ENCODE peak calls at places on chromosomes 4 and X, in six cellular contexts. One of them, this sample, is unnamed.

GRCh38 chrX:132662844-132663243 is 174.0 kb upstream of the MBNL3 start:
- DNase-seq in SK-N-SH: no peak
- DNase-seq in dorsolateral prefrontal cortex: no peak
- DNase-seq in left ventricle myocardium inferior: no peak
- DNase-seq in fibroblast of lung: no peak
- DNase-seq in PC-9: no peak
- DNase-seq in this sample: no peak

GRCh38 chr4:133147922-133148689 is 988 bp upstream of the PCDH10 start:
- DNase-seq in SK-N-SH: peak; percentile 46
- DNase-seq in dorsolateral prefrontal cortex: peak; percentile 62
- DNase-seq in left ventricle myocardium inferior: no peak
- DNase-seq in fibroblast of lung: peak; percentile 73
- DNase-seq in PC-9: no peak
- DNase-seq in this sample: peak; percentile 82

GRCh38 chrX:39689374-39690104 is 408.2 kb downstream of the BCOR start:
- DNase-seq in SK-N-SH: peak; percentile 73
- DNase-seq in dorsolateral prefrontal cortex: no peak
- DNase-seq in left ventricle myocardium inferior: no peak
- DNase-seq in fibroblast of lung: no peak
- DNase-seq in PC-9: no peak
- DNase-seq in this sample: peak; percentile 84

GRCh38 chrX:152822383-152823086 is 8.0 kb downstream of the CETN2 start:
- DNase-seq in SK-N-SH: no peak
- DNase-seq in dorsolateral prefrontal cortex: no peak
- DNase-seq in left ventricle myocardium inferior: no peak
- DNase-seq in fibroblast of lung: no peak
- DNase-seq in PC-9: no peak
- DNase-seq in this sample: no peak

GRCh38 chrX:153560000-153560399 is 38.9 kb downstream of the CCNQ start:
- DNase-seq in SK-N-SH: no peak
- DNase-seq in dorsolateral prefrontal cortex: no peak
- DNase-seq in left ventricle myocardium inferior: peak; percentile 27
- DNase-seq in fibroblast of lung: peak; percentile 6
- DNase-seq in PC-9: no peak
- DNase-seq in this sample: no peak

GRCh38 chr4:140937866-140938265 is 181.7 kb upstream of the TBC1D9 start:
- DNase-seq in SK-N-SH: peak; percentile 58
- DNase-seq in dorsolateral prefrontal cortex: no peak
- DNase-seq in left ventricle myocardium inferior: no peak
- DNase-seq in fibroblast of lung: peak; percentile 29
- DNase-seq in PC-9: no peak
- DNase-seq in this sample: no peak

GRCh38 chr4:168386002-168386401 is 67.5 kb upstream of the DDX60 start:
- DNase-seq in SK-N-SH: no peak
- DNase-seq in dorsolateral prefrontal cortex: no peak
- DNase-seq in left ventricle myocardium inferior: no peak
- DNase-seq in fibroblast of lung: no peak
- DNase-seq in PC-9: no peak
- DNase-seq in this sample: no peak

GRCh38 chr4:38523524-38524448 is 140.2 kb upstream of the KLF3 start:
- DNase-seq in SK-N-SH: no peak
- DNase-seq in dorsolateral prefrontal cortex: no peak
- DNase-seq in left ventricle myocardium inferior: no peak
- DNase-seq in fibroblast of lung: no peak
- DNase-seq in PC-9: no peak
- DNase-seq in this sample: no peak

GRCh38 chr4:146545102-146545501 is 23.4 kb upstream of the SLC10A7 start:
- DNase-seq in SK-N-SH: peak; percentile 9
- DNase-seq in dorsolateral prefrontal cortex: no peak
- DNase-seq in left ventricle myocardium inferior: no peak
- DNase-seq in fibroblast of lung: peak; percentile 27
- DNase-seq in PC-9: no peak
- DNase-seq in this sample: peak; percentile 75

GRCh38 chr4:105170703-105171102 is 24.0 kb downstream of the TET2 start:
- DNase-seq in SK-N-SH: no peak
- DNase-seq in dorsolateral prefrontal cortex: no peak
- DNase-seq in left ventricle myocardium inferior: no peak
- DNase-seq in fibroblast of lung: no peak
- DNase-seq in PC-9: no peak
- DNase-seq in this sample: no peak

GRCh38 chrX:34528081-34528480 is 129.0 kb downstream of the TMEM47 start:
- DNase-seq in SK-N-SH: no peak
- DNase-seq in dorsolateral prefrontal cortex: no peak
- DNase-seq in left ventricle myocardium inferior: no peak
- DNase-seq in fibroblast of lung: no peak
- DNase-seq in PC-9: no peak
- DNase-seq in this sample: no peak

GRCh38 chr4:53592128-53592527 is 842 bp upstream of the LNX1 start:
- DNase-seq in SK-N-SH: no peak
- DNase-seq in dorsolateral prefrontal cortex: no peak
- DNase-seq in left ventricle myocardium inferior: no peak
- DNase-seq in fibroblast of lung: peak; percentile 14
- DNase-seq in PC-9: no peak
- DNase-seq in this sample: peak; percentile 69

GRCh38 chrX:76248901-76249300 is 76.0 kb downstream of the PBDC1 start:
- DNase-seq in SK-N-SH: no peak
- DNase-seq in dorsolateral prefrontal cortex: no peak
- DNase-seq in left ventricle myocardium inferior: no peak
- DNase-seq in fibroblast of lung: no peak
- DNase-seq in PC-9: no peak
- DNase-seq in this sample: no peak

GRCh38 chrX:142873214-142873613 is 152.5 kb upstream of the SPANXN4 start:
- DNase-seq in SK-N-SH: no peak
- DNase-seq in dorsolateral prefrontal cortex: no peak
- DNase-seq in left ventricle myocardium inferior: no peak
- DNase-seq in fibroblast of lung: no peak
- DNase-seq in PC-9: no peak
- DNase-seq in this sample: no peak

GRCh38 chr4:8005814-8006215 is 66.2 kb upstream of the AFAP1 start:
- DNase-seq in SK-N-SH: no peak
- DNase-seq in dorsolateral prefrontal cortex: no peak
- DNase-seq in left ventricle myocardium inferior: no peak
- DNase-seq in fibroblast of lung: no peak
- DNase-seq in PC-9: no peak
- DNase-seq in this sample: no peak

GRCh38 chr4:70830054-70830453 is 9.6 kb downstream of the GRSF1 start:
- DNase-seq in SK-N-SH: no peak
- DNase-seq in dorsolateral prefrontal cortex: no peak
- DNase-seq in left ventricle myocardium inferior: no peak
- DNase-seq in fibroblast of lung: no peak
- DNase-seq in PC-9: no peak
- DNase-seq in this sample: no peak

GRCh38 chrX:45344597-45344996 is 143.9 kb upstream of the DIPK2B start:
- DNase-seq in SK-N-SH: no peak
- DNase-seq in dorsolateral prefrontal cortex: no peak
- DNase-seq in left ventricle myocardium inferior: no peak
- DNase-seq in fibroblast of lung: peak; percentile 75
- DNase-seq in PC-9: no peak
- DNase-seq in this sample: no peak

GRCh38 chr4:100421356-100421978 is 96.4 kb downstream of the EMCN start:
- DNase-seq in SK-N-SH: peak; percentile 11
- DNase-seq in dorsolateral prefrontal cortex: no peak
- DNase-seq in left ventricle myocardium inferior: no peak
- DNase-seq in fibroblast of lung: peak; percentile 27
- DNase-seq in PC-9: no peak
- DNase-seq in this sample: no peak

GRCh38 chrX:63855896-63856295 is 70.9 kb upstream of the ARHGEF9 start:
- DNase-seq in SK-N-SH: no peak
- DNase-seq in dorsolateral prefrontal cortex: no peak
- DNase-seq in left ventricle myocardium inferior: no peak
- DNase-seq in fibroblast of lung: peak; percentile 1
- DNase-seq in PC-9: no peak
- DNase-seq in this sample: no peak

GRCh38 chr4:95729596-95729995 is 110.3 kb upstream of the PDHA2 start:
- DNase-seq in SK-N-SH: no peak
- DNase-seq in dorsolateral prefrontal cortex: no peak
- DNase-seq in left ventricle myocardium inferior: no peak
- DNase-seq in fibroblast of lung: no peak
- DNase-seq in PC-9: no peak
- DNase-seq in this sample: peak; percentile 66

GRCh38 chr4:55216871-55217635 is 91.7 kb upstream of the KDR start:
- DNase-seq in SK-N-SH: no peak
- DNase-seq in dorsolateral prefrontal cortex: no peak
- DNase-seq in left ventricle myocardium inferior: no peak
- DNase-seq in fibroblast of lung: no peak
- DNase-seq in PC-9: no peak
- DNase-seq in this sample: no peak

GRCh38 chr4:143458966-143459365 is 54.5 kb upstream of the SMARCA5 start:
- DNase-seq in SK-N-SH: no peak
- DNase-seq in dorsolateral prefrontal cortex: no peak
- DNase-seq in left ventricle myocardium inferior: no peak
- DNase-seq in fibroblast of lung: peak; percentile 14
- DNase-seq in PC-9: no peak
- DNase-seq in this sample: no peak

GRCh38 chr4:86398187-86398586 is 38.3 kb upstream of the MAPK10 start:
- DNase-seq in SK-N-SH: no peak
- DNase-seq in dorsolateral prefrontal cortex: no peak
- DNase-seq in left ventricle myocardium inferior: no peak
- DNase-seq in fibroblast of lung: no peak
- DNase-seq in PC-9: no peak
- DNase-seq in this sample: no peak

GRCh38 chr4:111020961-111021360 is 398.1 kb upstream of the PITX2 start:
- DNase-seq in SK-N-SH: no peak
- DNase-seq in dorsolateral prefrontal cortex: no peak
- DNase-seq in left ventricle myocardium inferior: no peak
- DNase-seq in fibroblast of lung: no peak
- DNase-seq in PC-9: no peak
- DNase-seq in this sample: peak; percentile 45

GRCh38 chr4:108113229-108113628 is 55.5 kb downstream of the LEF1 start:
- DNase-seq in SK-N-SH: no peak
- DNase-seq in dorsolateral prefrontal cortex: no peak
- DNase-seq in left ventricle myocardium inferior: no peak
- DNase-seq in fibroblast of lung: no peak
- DNase-seq in PC-9: no peak
- DNase-seq in this sample: no peak

GRCh38 chrX:106997611-106998010 is 2.4 kb downstream of the MORC4 start:
- DNase-seq in SK-N-SH: no peak
- DNase-seq in dorsolateral prefrontal cortex: no peak
- DNase-seq in left ventricle myocardium inferior: no peak
- DNase-seq in fibroblast of lung: no peak
- DNase-seq in PC-9: no peak
- DNase-seq in this sample: no peak

GRCh38 chrX:149993989-149994388 is 55.7 kb upstream of the EOLA2 start:
- DNase-seq in SK-N-SH: no peak
- DNase-seq in dorsolateral prefrontal cortex: no peak
- DNase-seq in left ventricle myocardium inferior: no peak
- DNase-seq in fibroblast of lung: no peak
- DNase-seq in PC-9: no peak
- DNase-seq in this sample: no peak

GRCh38 chr4:51943221-51943620 is 76.9 kb downstream of the LRRC66 start:
- DNase-seq in SK-N-SH: no peak
- DNase-seq in dorsolateral prefrontal cortex: no peak
- DNase-seq in left ventricle myocardium inferior: no peak
- DNase-seq in fibroblast of lung: no peak
- DNase-seq in PC-9: peak; percentile 38
- DNase-seq in this sample: no peak

GRCh38 chr4:153010137-153010536 is 74.0 kb downstream of the FHDC1 start:
- DNase-seq in SK-N-SH: no peak
- DNase-seq in dorsolateral prefrontal cortex: no peak
- DNase-seq in left ventricle myocardium inferior: no peak
- DNase-seq in fibroblast of lung: no peak
- DNase-seq in PC-9: no peak
- DNase-seq in this sample: no peak

GRCh38 chr4:78556655-78557054 is 5.1 kb downstream of the ANXA3 start:
- DNase-seq in SK-N-SH: no peak
- DNase-seq in dorsolateral prefrontal cortex: no peak
- DNase-seq in left ventricle myocardium inferior: no peak
- DNase-seq in fibroblast of lung: no peak
- DNase-seq in PC-9: peak; percentile 44
- DNase-seq in this sample: no peak
- H3K27ac ChIP-seq in SK-N-SH: no peak overlapping the region
- H3K27ac ChIP-seq in dorsolateral prefrontal cortex: no peak overlapping the region
- H3K27ac ChIP-seq in left ventricle myocardium inferior: peak overlapping the region; percentile 77
- H3K27ac ChIP-seq in fibroblast of lung: no peak overlapping the region
- H3K27ac ChIP-seq in PC-9: peak overlapping the region; percentile 31
- H3K27ac ChIP-seq in this sample: no peak overlapping the region

DNA sequence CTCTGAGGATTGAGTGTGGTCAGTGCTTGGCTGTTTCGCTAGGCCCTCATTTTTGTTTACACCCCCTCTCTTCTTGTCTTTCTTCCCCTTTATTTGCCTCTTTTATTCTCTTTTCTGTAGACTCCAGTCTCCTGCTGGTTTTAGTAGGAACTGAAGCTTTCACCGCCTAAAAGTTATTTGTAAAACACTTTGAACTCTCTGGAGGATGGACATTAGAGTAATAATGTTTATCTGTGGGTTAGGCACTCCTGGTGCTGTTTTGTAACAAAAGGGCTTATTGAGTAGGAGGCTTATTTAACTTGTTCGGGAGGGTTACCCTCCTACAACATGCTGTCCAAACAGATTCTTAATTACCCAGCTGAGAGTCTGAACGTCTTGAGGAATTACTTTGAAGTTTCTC is 1.6 kb upstream of the ARHGAP10 start:
- DNase-seq in SK-N-SH: no peak
- DNase-seq in dorsolateral prefrontal cortex: no peak
- DNase-seq in left ventricle myocardium inferior: no peak
- DNase-seq in fibroblast of lung: no peak
- DNase-seq in PC-9: no peak
- DNase-seq in this sample: no peak
- TF ChIP-seq CTCF in SK-N-SH: peak; percentile 20
- TF ChIP-seq CTCF in dorsolateral prefrontal cortex: no peak
- TF ChIP-seq CTCF in left ventricle myocardium inferior: no peak
- TF ChIP-seq CTCF in fibroblast of lung: peak; percentile 8
- TF ChIP-seq CTCF in PC-9: no peak
- TF ChIP-seq CTCF in this sample: peak; percentile 57

GRCh38 chrX:1480082-1480785 is 27.5 kb upstream of the ASMTL start:
- DNase-seq in SK-N-SH: no peak
- DNase-seq in dorsolateral prefrontal cortex: no peak
- DNase-seq in left ventricle myocardium inferior: no peak
- DNase-seq in fibroblast of lung: no peak
- DNase-seq in PC-9: no peak
- DNase-seq in this sample: no peak
- H3K4me3 ChIP-seq in SK-N-SH: no peak overlapping the region
- H3K4me3 ChIP-seq in dorsolateral prefrontal cortex: no peak overlapping the region
- H3K4me3 ChIP-seq in left ventricle myocardium inferior: no peak overlapping the region
- H3K4me3 ChIP-seq in fibroblast of lung: no peak overlapping the region
- H3K4me3 ChIP-seq in PC-9: no peak overlapping the region
- H3K4me3 ChIP-seq in this sample: no peak overlapping the region

GRCh38 chr4:25870081-25870480 is 7.3 kb upstream of the SEL1L3 start:
- DNase-seq in SK-N-SH: no peak
- DNase-seq in dorsolateral prefrontal cortex: no peak
- DNase-seq in left ventricle myocardium inferior: no peak
- DNase-seq in fibroblast of lung: no peak
- DNase-seq in PC-9: no peak
- DNase-seq in this sample: no peak

GRCh38 chr4:25863906-25864418 is 1.2 kb upstream of the SEL1L3 start:
- DNase-seq in SK-N-SH: no peak
- DNase-seq in dorsolateral prefrontal cortex: no peak
- DNase-seq in left ventricle myocardium inferior: no peak
- DNase-seq in fibroblast of lung: no peak
- DNase-seq in PC-9: no peak
- DNase-seq in this sample: peak; percentile 74

GRCh38 chr4:25865586-25865985 is 2.8 kb upstream of the SEL1L3 start:
- DNase-seq in SK-N-SH: no peak
- DNase-seq in dorsolateral prefrontal cortex: no peak
- DNase-seq in left ventricle myocardium inferior: no peak
- DNase-seq in fibroblast of lung: no peak
- DNase-seq in PC-9: peak; percentile 88
- DNase-seq in this sample: peak; percentile 76

GRCh38 chr4:25863347-25863784 is 578 bp upstream of the SEL1L3 start:
- DNase-seq in SK-N-SH: peak; percentile 57
- DNase-seq in dorsolateral prefrontal cortex: no peak
- DNase-seq in left ventricle myocardium inferior: no peak
- DNase-seq in fibroblast of lung: no peak
- DNase-seq in PC-9: no peak
- DNase-seq in this sample: peak; percentile 84

GRCh38 chr4:25867781-25868180 is 5.0 kb upstream of the SEL1L3 start:
- DNase-seq in SK-N-SH: no peak
- DNase-seq in dorsolateral prefrontal cortex: no peak
- DNase-seq in left ventricle myocardium inferior: no peak
- DNase-seq in fibroblast of lung: no peak
- DNase-seq in PC-9: no peak
- DNase-seq in this sample: no peak
- H3K27ac ChIP-seq in SK-N-SH: no peak overlapping the region
- H3K27ac ChIP-seq in dorsolateral prefrontal cortex: no peak overlapping the region
- H3K27ac ChIP-seq in left ventricle myocardium inferior: no peak overlapping the region
- H3K27ac ChIP-seq in fibroblast of lung: no peak overlapping the region
- H3K27ac ChIP-seq in PC-9: no peak overlapping the region
- H3K27ac ChIP-seq in this sample: no peak overlapping the region